ENCODE peak calls at places on chromosomes 11 and 22, in seven cellular contexts. Z, Q, J, Y, O, G and P are unnamed samples.

GRCh38 chr11:77208535-77208934 is 80.5 kb downstream of the MYO7A start:
- DNase-seq in J (no peak), O (no peak), Z (no peak), Y (no peak), G (no peak), Q (no peak), P (no peak)

GRCh38 chr22:28029201-28029948 is 110.3 kb upstream of the PITPNB start:
- DNase-seq in O (no peak), G (peak; percentile 49), J (no peak), Z (peak; percentile 7), Q (peak; percentile 59), Y (peak; percentile 79), P (peak; percentile 99)

GRCh38 chr11:1335264-1335810 is 25.9 kb upstream of the TOLLIP start:
- DNase-seq in Y (no peak), Z (no peak), G (no peak), O (no peak), Q (peak; percentile 15), J (no peak), P (no peak)

GRCh38 chr22:41576877-41577276 is 12.8 kb downstream of the PMM1 start:
- DNase-seq in Y (peak; percentile 73), O (peak; percentile 82), Q (peak; percentile 58), J (peak; percentile 74), G (peak; percentile 52), Z (peak; percentile 81), P (peak; percentile 31)

GRCh38 chr11:130448416-130449068 is at the start of gene ADAMTS15:
- DNase-seq in Y (peak; percentile 96), J (peak; percentile 88), O (peak; percentile 98), G (peak; percentile 84), Q (peak; percentile 81), Z (peak; percentile 75), P (peak; percentile 70)

GRCh38 chr11:20105427-20105826 is 54.8 kb downstream of the DBX1 start:
- DNase-seq in Q (no peak), Y (no peak), G (no peak), Z (no peak), O (no peak), J (no peak), P (no peak)

GRCh38 chr11:117720061-117720511 is 76.9 kb downstream of the DSCAML1 start:
- DNase-seq in Z (no peak), G (no peak), J (peak; percentile 26), Y (no peak), Q (no peak), O (peak; percentile 56), P (no peak)

GRCh38 chr11:3949132-3949531 is 93.7 kb downstream of the STIM1 start:
- DNase-seq in G (no peak), Z (no peak), J (no peak), Q (no peak), Y (no peak), O (no peak), P (no peak)

GRCh38 chr11:79794484-79795393 is 353.9 kb upstream of the TENM4 start:
- DNase-seq in Y (no peak), O (no peak), Q (no peak), G (no peak), J (no peak), Z (peak; percentile 43), P (no peak)

GRCh38 chr11:12175694-12176241 is 65.4 kb downstream of the MICAL2 start:
- DNase-seq in Q (no peak), Z (no peak), Y (no peak), G (peak; percentile 97), J (peak; percentile 38), O (no peak), P (peak; percentile 58)

GRCh38 chr11:74966651-74967050 is 17.6 kb downstream of the SPCS2 start:
- DNase-seq in Q (no peak), Z (no peak), Y (no peak), G (no peak), O (no peak), J (no peak), P (no peak)

GRCh38 chr22:49930596-49931412 is 12.4 kb downstream of the CRELD2 start:
- DNase-seq in O (peak; percentile 87), Q (peak; percentile 74), Y (peak; percentile 81), Z (peak; percentile 89), J (peak; percentile 81), G (peak; percentile 66), P (peak; percentile 96)

GRCh38 chr11:93031386-93031785 is 61.9 kb downstream of the MTNR1B start:
- DNase-seq in Y (no peak), G (peak; percentile 82), Z (no peak), O (no peak), J (no peak), Q (no peak), P (no peak)
- H3K27ac ChIP-seq in Y (no peak overlapping the region), G (no peak overlapping the region), Z (no peak overlapping the region), O (no peak overlapping the region), J (no peak overlapping the region), Q (no peak overlapping the region), P (no peak overlapping the region)

GRCh38 chr11:48064306-48064705 is 83.9 kb downstream of the PTPRJ start:
- DNase-seq in Z (no peak), J (no peak), Q (no peak), G (peak; percentile 80), O (no peak), Y (no peak), P (peak; percentile 31)
- H3K4me1 ChIP-seq in Z (peaks cover 7% of the 10 kb centered on the region), J (peaks cover 14% of the 10 kb centered on the region), Q (peaks cover 36% of the 10 kb centered on the region), G (peaks cover 15% of the 10 kb centered on the region), O (peaks cover 22% of the 10 kb centered on the region), Y (peaks cover 36% of the 10 kb centered on the region), P (peaks cover 22% of the 10 kb centered on the region)

GRCh38 chr11:73270855-73271477 is 1.2 kb upstream of the P2RY6 start:
- DNase-seq in Q (no peak), Y (no peak), G (no peak), O (no peak), J (no peak), Z (no peak), P (no peak)
- H3K27ac ChIP-seq in Q (peak overlapping the region; percentile 97), Y (no peak overlapping the region), G (no peak overlapping the region), O (no peak overlapping the region), J (peak overlapping the region; percentile 64), Z (no peak overlapping the region), P (no peak overlapping the region)

DNA sequence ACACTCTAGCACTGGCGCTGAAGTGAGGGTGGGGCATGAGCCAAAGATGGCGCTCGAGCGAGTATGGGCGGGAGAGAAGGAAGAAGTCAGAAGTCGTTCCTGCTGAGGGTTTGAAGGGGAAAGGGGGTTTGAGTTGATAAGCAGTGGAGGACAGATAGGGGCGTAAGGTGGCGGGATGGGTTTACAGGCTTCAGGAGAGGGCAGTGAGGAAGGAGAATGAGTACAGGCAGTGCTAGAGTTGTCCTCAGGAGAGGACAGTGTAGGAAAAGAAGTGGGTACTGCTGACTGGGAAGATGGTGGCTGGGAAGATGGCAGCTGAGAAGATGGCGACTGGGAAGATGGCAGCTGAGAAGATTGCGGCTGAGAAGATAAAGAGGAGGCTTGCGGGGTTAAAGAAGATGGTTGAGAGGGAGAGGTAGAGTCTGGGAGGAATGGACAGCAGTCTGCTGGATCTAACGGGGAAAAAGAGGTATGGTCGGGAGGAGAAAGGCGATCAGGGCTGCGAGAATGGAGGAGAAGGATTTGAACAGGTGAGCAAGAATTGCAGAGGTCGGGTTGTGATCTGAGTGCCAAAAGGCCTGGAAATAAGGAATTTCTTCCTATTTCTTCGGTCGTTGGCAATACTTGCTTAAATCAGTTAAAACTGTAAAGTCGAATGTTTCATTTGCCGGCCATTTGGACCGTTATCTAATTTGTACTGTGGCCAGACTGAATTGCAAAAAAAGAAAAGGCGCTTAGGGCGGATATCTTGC is 5.2 kb downstream of the PPFIBP2 start:
- DNase-seq in O (no peak), J (no peak), Y (no peak), Q (no peak), G (no peak), Z (no peak), P (no peak)
- H3K4me1 ChIP-seq in O (peaks cover 3% of the 10 kb centered on the region), J (peaks cover 13% of the 10 kb centered on the region), Y (peaks cover 21% of the 10 kb centered on the region), Q (no peaks in the 10 kb centered on the region), G (peaks cover under 1% of the 10 kb centered on the region), Z (peaks cover 12% of the 10 kb centered on the region), P (peaks cover 4% of the 10 kb centered on the region)

DNA sequence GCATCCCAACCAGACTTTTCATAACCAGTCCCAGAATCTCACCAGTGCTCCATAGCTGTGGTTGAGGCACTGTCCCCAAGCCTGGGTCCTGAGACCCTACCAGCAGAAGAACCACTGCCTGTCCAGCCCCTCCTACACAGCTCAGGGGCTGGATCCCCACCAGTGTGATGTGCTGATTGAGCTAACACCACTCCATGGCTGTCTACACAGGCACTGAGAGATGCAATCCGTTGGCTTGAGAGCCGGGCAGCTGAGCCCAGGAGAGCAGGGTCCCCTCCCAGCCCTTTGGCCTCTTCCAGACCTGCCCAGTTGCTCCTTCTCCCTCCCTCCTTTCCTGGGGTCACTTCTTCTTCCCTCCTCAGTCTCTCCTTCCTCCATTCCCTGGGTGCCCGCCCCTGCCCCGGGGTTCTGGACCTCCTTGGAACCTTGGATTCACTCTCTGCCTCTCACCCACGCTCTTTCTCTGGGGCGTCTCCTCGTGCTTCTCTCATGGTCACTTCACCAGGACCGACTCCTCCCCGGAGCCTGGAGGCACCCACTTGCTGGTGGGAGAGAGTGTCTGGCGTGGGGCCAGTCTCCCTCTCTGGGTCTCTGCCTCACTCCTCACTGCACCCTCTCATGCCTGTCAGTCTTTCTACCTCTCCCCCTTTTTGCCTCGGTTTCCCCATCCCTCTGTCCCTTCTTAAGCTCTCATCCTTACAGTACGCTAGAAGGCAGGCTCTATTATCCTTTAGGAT is 705 bp upstream of the SCYL1 start:
- DNase-seq in Y (peak; percentile 70), Z (peak; percentile 58), Q (peak; percentile 54), J (no peak), O (peak; percentile 84), G (no peak), P (peak; percentile 42)
- H3K27ac ChIP-seq in Y (peak overlapping the region; percentile 66), Z (peak overlapping the region; percentile 78), Q (peak overlapping the region; percentile 41), J (peak overlapping the region; percentile 94), O (peak overlapping the region; percentile 73), G (peak overlapping the region; percentile 34), P (no peak overlapping the region)

DNA sequence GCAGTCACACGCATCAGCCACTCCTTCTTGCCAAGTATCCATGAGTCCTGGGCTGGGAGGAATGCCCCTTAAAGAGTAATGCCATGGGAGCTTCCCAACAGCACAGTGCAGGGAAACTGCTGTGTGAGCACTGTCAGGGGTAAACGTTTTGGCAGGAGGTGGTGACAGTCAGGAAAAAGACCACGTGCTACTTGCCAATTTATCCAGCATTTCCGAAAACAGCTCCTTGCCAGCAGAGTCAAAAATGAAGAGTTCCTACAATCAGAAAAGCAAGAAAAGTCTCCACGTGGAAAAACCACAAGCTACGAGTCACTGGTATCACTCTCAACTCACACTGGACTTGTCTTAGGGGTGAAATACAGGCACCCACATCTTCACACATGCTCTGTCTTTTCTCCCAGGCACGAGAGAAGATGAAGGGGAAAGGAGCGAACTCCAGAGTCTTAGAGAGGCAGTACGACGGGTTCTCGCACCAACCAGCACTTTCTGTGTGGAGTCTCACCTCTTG is 9.9 kb downstream of the IFT27 start:
- DNase-seq in O (peak; percentile 24), Z (no peak), Q (no peak), J (no peak), Y (no peak), G (peak; percentile 59), P (no peak)
- H3K4me1 ChIP-seq in O (no peaks in the 10 kb centered on the region), Z (no peaks in the 10 kb centered on the region), Q (no peaks in the 10 kb centered on the region), J (peaks cover 7% of the 10 kb centered on the region), Y (peaks cover 4% of the 10 kb centered on the region), G (peaks cover 8% of the 10 kb centered on the region), P (peaks cover 3% of the 10 kb centered on the region)

GRCh38 chr11:59173964-59174663 is 2.2 kb downstream of the DTX4 start:
- DNase-seq in Q (no peak), Y (no peak), G (peak; percentile 59), Z (no peak), J (peak; percentile 91), O (no peak), P (no peak)
- H3K27ac ChIP-seq in Q (no peak overlapping the region), Y (peak overlapping the region; percentile 68), G (peak overlapping the region; percentile 61), Z (no peak overlapping the region), J (peak overlapping the region; percentile 95), O (no peak overlapping the region), P (no peak overlapping the region)